ENCODE peak calls at places on chromosomes 1 and 21, in four cellular contexts. A, B, W and V are unnamed samples.

GRCh38 chr1:220487297-220487820 is 40.6 kb upstream of the MARK1 start:
- DNase-seq in A (no peak), B (no peak), W (no peak), V (no peak)

GRCh38 chr1:167059045-167059728 is 31.0 kb downstream of the GPA33 start:
- DNase-seq in B (peak), W (no peak), A (peak), V (peak)

GRCh38 chr1:239315623-239316217 is 70.6 kb upstream of the CHRM3 start:
- DNase-seq in A (no peak), W (no peak), B (no peak), V (no peak)

GRCh38 chr1:66335859-66336640 is 197.9 kb upstream of the SGIP1 start:
- DNase-seq in B (no peak), A (no peak), W (peak), V (no peak)

GRCh38 chr21:42733037-42733632 is 79.7 kb downstream of the PDE9A start:
- DNase-seq in B (no peak), A (peak), W (no peak), V (no peak)

GRCh38 chr21:26079376-26079775 is 91.2 kb downstream of the APP start:
- DNase-seq in W (no peak), A (no peak), B (no peak), V (no peak)

GRCh38 chr1:160952129-160952510 is 2.5 kb downstream of the ITLN2 start:
- DNase-seq in W (no peak), B (no peak), A (no peak), V (peak)

GRCh38 chr1:24391882-24392603 is 21.5 kb downstream of the STPG1 start:
- DNase-seq in W (peak), B (peak), A (peak), V (no peak)

GRCh38 chr1:218345673-218346390 is 696 bp downstream of the TGFB2 start:
- DNase-seq in B (peak), A (peak), W (no peak), V (peak)

GRCh38 chr1:91735266-91735845 is 150.6 kb downstream of the TGFBR3 start:
- DNase-seq in A (peak), W (no peak), B (no peak), V (no peak)

GRCh38 chr1:15934211-15935055 is 41.5 kb downstream of the ZBTB17 start:
- DNase-seq in A (no peak), B (no peak), W (no peak), V (no peak)

GRCh38 chr1:179709841-179710329 is 33.2 kb upstream of the FAM163A start:
- DNase-seq in B (no peak), W (peak), A (no peak), V (no peak)

GRCh38 chr1:176950736-176951308 is 213.7 kb downstream of the ASTN1 start:
- DNase-seq in W (no peak), B (no peak), A (no peak), V (no peak)

GRCh38 chr1:150479370-150479769 is 7.8 kb upstream of the TARS2 start:
- DNase-seq in W (no peak), A (peak), B (no peak), V (no peak)

GRCh38 chr1:230048322-230048721 is 18.7 kb upstream of the GALNT2 start:
- DNase-seq in A (no peak), B (no peak), W (no peak), V (no peak)

GRCh38 chr1:54273837-54274192 is 73.8 kb downstream of the MRPL37 start:
- DNase-seq in W (no peak), B (peak), A (no peak), V (no peak)

GRCh38 chr21:44618909-44619308 is 7.0 kb downstream of the KRTAP10-8 start:
- DNase-seq in B (no peak), W (no peak), A (no peak), V (no peak)

GRCh38 chr21:36722370-36723368 is 23.8 kb downstream of the SIM2 start:
- DNase-seq in B (no peak), A (no peak), W (no peak), V (no peak)

GRCh38 chr1:238642231-238642630 is 744.1 kb upstream of the CHRM3 start:
- DNase-seq in A (no peak), B (no peak), W (no peak), V (no peak)

GRCh38 chr21:31308584-31308983 is 35.5 kb downstream of the TIAM1 start:
- DNase-seq in W (no peak), A (no peak), B (no peak), V (no peak)

GRCh38 chr1:57824535-57824934 is 400.7 kb upstream of the DAB1 start:
- DNase-seq in B (no peak), W (no peak), A (no peak), V (no peak)

GRCh38 chr1:203402609-203403337 is 51.9 kb upstream of the FMOD start:
- DNase-seq in B (no peak), W (no peak), A (no peak), V (no peak)

GRCh38 chr1:178397678-178398077 is 99.1 kb downstream of the CLEC20A start:
- DNase-seq in B (no peak), A (no peak), W (no peak), V (no peak)

GRCh38 chr1:173459885-173460284 is 17.2 kb upstream of the PRDX6 start:
- DNase-seq in W (no peak), A (no peak), B (no peak), V (no peak)

GRCh38 chr1:62706985-62707745 is 19.0 kb upstream of the DOCK7 start:
- DNase-seq in A (no peak), W (no peak), B (no peak), V (no peak)

GRCh38 chr1:6521502-6521901 is 30.0 kb upstream of the PLEKHG5 start:
- DNase-seq in W (no peak), B (no peak), A (no peak), V (no peak)

GRCh38 chr1:12629521-12629956 is 11.5 kb upstream of the DHRS3 start:
- DNase-seq in W (no peak), B (no peak), A (no peak), V (no peak)

GRCh38 chr1:221522440-221523050 is 219.3 kb downstream of the DUSP10 start:
- DNase-seq in W (no peak), B (no peak), A (no peak), V (no peak)

GRCh38 chr1:214439352-214440119 is 111.9 kb downstream of the PTPN14 start:
- DNase-seq in B (no peak), W (peak), A (peak), V (peak)

GRCh38 chr1:59477286-59477685 is 180.4 kb downstream of the FGGY start:
- DNase-seq in B (no peak), W (no peak), A (no peak), V (no peak)

GRCh38 chr1:3282186-3282585 is 172.3 kb upstream of the ARHGEF16 start:
- DNase-seq in W (no peak), A (no peak), B (no peak), V (no peak)

GRCh38 chr1:64479874-64480273 is 9.9 kb downstream of the CACHD1 start:
- DNase-seq in W (no peak), B (no peak), A (no peak), V (no peak)

GRCh38 chr1:208141793-208142192 is 102.4 kb downstream of the PLXNA2 start:
- DNase-seq in B (no peak), A (no peak), W (no peak), V (no peak)

GRCh38 chr1:74731399-74732052 is 1.3 kb downstream of the CRYZ start:
- DNase-seq in A (peak), B (peak), W (no peak), V (no peak)

GRCh38 chr1:114153621-114154145 is at the start of gene SYT6:
- DNase-seq in W (no peak), A (no peak), B (no peak), V (no peak)

GRCh38 chr1:205978676-205979075 is 24.5 kb downstream of the RAB7B start:
- DNase-seq in W (no peak), A (no peak), B (no peak), V (no peak)

DNA sequence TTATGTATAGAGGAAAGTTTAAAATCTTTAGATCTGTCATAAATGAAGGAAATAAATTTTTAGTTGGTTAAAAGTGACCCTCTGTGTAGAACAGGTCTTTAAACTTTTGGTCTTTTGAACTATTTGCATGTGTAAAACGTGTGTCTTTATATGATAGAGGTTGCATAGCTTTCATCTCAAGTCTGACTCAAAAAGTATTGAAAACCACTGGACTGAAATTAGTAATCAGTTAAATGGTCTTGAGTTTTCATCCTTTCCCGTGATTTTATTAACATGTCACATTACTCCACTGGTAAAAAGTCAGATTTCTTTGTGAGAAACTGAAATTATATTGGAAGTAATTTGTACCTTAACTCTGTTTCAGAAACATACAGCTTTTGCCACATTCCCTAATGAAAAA is 1.8 kb downstream of the RNPC3 start:
- DNase-seq in B (no peak), W (no peak), A (no peak), V (no peak)
- H3K4me3 ChIP-seq in B (peak), W (peak), A (peak), V (peak)

GRCh38 chr21:27841084-27841483 is 874.2 kb upstream of the ADAMTS5 start:
- DNase-seq in A (no peak), W (no peak), B (no peak), V (no peak)
- TF ChIP-seq POLR2AphosphoS5 in A (no peak), W (no peak), B (no peak), V (no peak)

DNA sequence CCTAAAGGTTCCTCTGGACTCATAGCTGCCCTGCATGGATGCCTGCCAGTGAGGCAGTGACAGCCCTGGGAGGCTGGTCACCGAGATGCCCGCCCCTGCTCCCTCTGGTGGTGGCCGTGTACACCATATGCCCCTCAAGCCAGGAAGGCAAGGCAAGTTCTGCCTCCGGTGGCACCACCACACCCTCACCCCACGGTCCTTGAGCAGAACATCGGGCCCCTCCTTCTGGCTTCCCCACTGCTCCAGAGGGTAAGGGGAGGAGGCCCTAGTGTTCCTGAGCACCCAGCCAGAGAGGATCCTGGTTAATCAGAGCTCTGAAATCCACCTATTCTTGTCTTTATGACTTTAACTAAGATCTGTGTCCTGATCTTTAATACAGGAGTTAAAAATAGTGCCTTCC is 1.6 kb upstream of the S100A14 start:
- DNase-seq in W (no peak), B (peak), A (no peak), V (peak)
- TF ChIP-seq CTCF in W (peak), B (peak), A (no peak), V (peak)

DNA sequence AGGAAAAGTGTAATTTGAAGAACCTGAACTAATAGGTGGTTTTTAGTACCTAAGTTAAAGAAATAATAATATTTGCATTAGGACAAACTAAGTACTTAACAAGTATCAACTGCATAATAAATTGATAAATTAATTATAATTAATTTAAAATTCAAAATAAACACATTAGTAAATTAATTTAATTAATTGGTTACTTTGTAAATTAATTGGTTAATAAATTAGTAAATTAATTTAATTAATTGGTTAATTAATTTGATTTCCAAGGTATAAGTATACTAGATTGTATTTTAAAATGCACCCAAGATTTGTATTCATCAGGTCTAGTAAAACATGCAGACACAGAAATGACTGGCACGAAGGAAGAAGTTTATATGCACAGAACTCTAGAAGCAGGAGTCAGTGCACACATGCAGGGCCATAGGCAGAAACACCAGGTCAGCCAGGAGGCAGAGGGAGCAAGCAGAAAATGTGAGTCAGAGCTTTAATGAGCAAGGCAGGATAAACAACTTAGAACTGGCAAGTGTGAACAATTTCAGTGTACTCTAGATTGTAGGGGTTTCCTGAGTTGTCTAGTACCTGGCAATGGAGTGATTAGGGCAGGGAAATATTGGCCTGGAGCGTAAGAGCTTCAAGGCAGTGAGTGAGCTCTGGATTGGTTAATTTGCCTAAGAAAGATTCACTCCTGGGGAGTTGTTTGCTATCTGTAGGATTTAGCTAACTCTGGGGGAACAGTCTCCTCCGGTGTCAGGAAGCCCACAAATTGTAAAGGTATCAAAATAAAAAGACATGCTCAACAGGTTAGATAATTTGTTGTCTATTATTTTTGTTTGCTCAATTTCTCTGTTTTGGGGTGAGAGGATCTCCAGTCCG is 665.7 kb downstream of the MRPL39 start:
- DNase-seq in A (no peak), W (no peak), B (no peak), V (no peak)
- H3K4me3 ChIP-seq in A (no peak), W (no peak), B (no peak), V (no peak)

DNA sequence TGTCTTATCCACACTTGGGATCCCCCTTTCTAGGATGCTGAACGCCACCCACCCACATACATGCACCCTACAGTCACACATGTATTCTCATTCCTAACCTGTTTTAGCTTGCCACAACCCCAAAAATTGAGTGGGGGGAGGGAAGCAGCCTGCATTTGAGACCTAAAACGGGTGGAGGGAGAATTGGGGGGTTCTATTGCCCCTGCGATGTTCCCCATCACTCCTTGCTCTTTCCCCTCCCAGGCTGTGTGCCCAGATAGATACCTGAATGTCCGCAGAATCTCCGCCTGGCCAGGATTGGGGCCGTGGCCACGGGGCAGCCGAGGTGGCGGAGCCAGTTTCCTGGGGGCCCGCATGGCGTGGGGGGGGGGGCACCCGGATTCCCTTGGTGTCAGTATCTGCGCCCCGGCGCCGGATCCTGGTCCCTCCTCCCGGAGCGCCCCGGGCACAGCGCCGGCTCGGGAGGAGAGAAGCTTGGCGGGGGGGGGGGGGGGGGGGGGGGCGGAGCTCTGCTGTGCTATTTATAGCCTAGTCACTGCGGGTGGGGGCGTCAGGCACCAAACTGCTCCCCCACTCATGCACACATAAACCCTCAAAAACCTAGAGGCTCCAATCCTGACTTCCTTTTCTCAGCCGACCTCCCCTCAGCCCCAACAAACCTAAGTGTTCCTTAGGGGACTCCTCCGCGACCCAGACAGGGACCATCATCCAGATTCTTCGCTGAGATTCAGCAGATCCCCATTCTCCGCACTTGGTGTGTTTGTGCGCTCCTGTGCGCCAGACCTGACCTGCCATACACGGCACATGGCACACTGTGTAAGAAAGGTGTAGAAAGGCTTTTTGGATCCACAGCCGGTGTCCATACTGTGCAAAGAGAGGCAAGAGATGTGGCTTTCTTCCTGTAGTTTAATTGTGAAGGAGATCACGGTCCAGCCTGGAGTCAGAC is 1.9 kb downstream of the ANKRD34A start:
- DNase-seq in W (no peak), A (no peak), B (peak), V (no peak)
- TF ChIP-seq POLR2AphosphoS5 in W (no peak), A (no peak), B (no peak), V (peak)